ENCODE peak calls at places on chromosomes 12 and 14, in seven cellular contexts. One of them, this sample, is unnamed.

GRCh38 chr14:90574640-90575131 is 177.9 kb downstream of the CALM1 start:
- DNase-seq in IMR-90: no peak
- DNase-seq in H9: no peak
- DNase-seq in neuronal stem cell: no peak
- DNase-seq in mesenchymal stem cell: no peak
- DNase-seq in H1: no peak
- DNase-seq in trophoblast cell: no peak
- DNase-seq in this sample: no peak

GRCh38 chr12:6551063-6551461 is 4.8 kb downstream of the IFFO1 start:
- DNase-seq in trophoblast cell: no peak
- DNase-seq in mesenchymal stem cell: no peak
- DNase-seq in H1: no peak
- DNase-seq in H9: peak; percentile 31
- DNase-seq in neuronal stem cell: no peak
- DNase-seq in IMR-90: no peak
- DNase-seq in this sample: no peak

GRCh38 chr14:28777773-28778606 is 11.4 kb downstream of the FOXG1 start:
- DNase-seq in H9: peak; percentile 49
- DNase-seq in neuronal stem cell: no peak
- DNase-seq in H1: no peak
- DNase-seq in IMR-90: no peak
- DNase-seq in mesenchymal stem cell: no peak
- DNase-seq in trophoblast cell: no peak
- DNase-seq in this sample: peak; percentile 71

GRCh38 chr12:89117448-89118034 is 234.8 kb downstream of the DUSP6 start:
- DNase-seq in IMR-90: peak; percentile 2
- DNase-seq in mesenchymal stem cell: no peak
- DNase-seq in neuronal stem cell: no peak
- DNase-seq in trophoblast cell: no peak
- DNase-seq in H1: no peak
- DNase-seq in H9: no peak
- DNase-seq in this sample: peak; percentile 51

GRCh38 chr12:108234155-108234554 is 105.0 kb downstream of the CMKLR1 start:
- DNase-seq in trophoblast cell: no peak
- DNase-seq in H1: no peak
- DNase-seq in H9: no peak
- DNase-seq in mesenchymal stem cell: no peak
- DNase-seq in neuronal stem cell: no peak
- DNase-seq in IMR-90: no peak
- DNase-seq in this sample: peak; percentile 39

GRCh38 chr12:55712154-55712553 is 3.7 kb upstream of the BLOC1S1 start:
- DNase-seq in IMR-90: no peak
- DNase-seq in neuronal stem cell: no peak
- DNase-seq in mesenchymal stem cell: no peak
- DNase-seq in trophoblast cell: no peak
- DNase-seq in H1: no peak
- DNase-seq in H9: no peak
- DNase-seq in this sample: no peak

GRCh38 chr14:31388687-31389413 is 31.5 kb downstream of the HEATR5A start:
- DNase-seq in H9: no peak
- DNase-seq in neuronal stem cell: no peak
- DNase-seq in H1: no peak
- DNase-seq in trophoblast cell: peak; percentile 93
- DNase-seq in mesenchymal stem cell: peak; percentile 12
- DNase-seq in IMR-90: peak; percentile 41
- DNase-seq in this sample: no peak

GRCh38 chr12:12909995-12910391 is 18.6 kb downstream of the GPRC5A start:
- DNase-seq in H1: no peak
- DNase-seq in H9: no peak
- DNase-seq in mesenchymal stem cell: peak; percentile 81
- DNase-seq in neuronal stem cell: no peak
- DNase-seq in trophoblast cell: no peak
- DNase-seq in IMR-90: peak; percentile 73
- DNase-seq in this sample: no peak

GRCh38 chr12:75977952-75978671 is 53.5 kb downstream of the PHLDA1 start:
- DNase-seq in H9: no peak
- DNase-seq in mesenchymal stem cell: peak; percentile 100
- DNase-seq in trophoblast cell: peak; percentile 97
- DNase-seq in H1: peak; percentile 43
- DNase-seq in neuronal stem cell: peak; percentile 33
- DNase-seq in IMR-90: peak; percentile 100
- DNase-seq in this sample: peak; percentile 92

GRCh38 chr14:99734406-99735051 is 50.4 kb downstream of the CYP46A1 start:
- DNase-seq in H9: peak; percentile 27
- DNase-seq in mesenchymal stem cell: no peak
- DNase-seq in neuronal stem cell: no peak
- DNase-seq in IMR-90: no peak
- DNase-seq in trophoblast cell: no peak
- DNase-seq in H1: no peak
- DNase-seq in this sample: no peak

GRCh38 chr12:68870443-68870842 is 62.5 kb downstream of the MDM2 start:
- DNase-seq in neuronal stem cell: no peak
- DNase-seq in IMR-90: no peak
- DNase-seq in H1: no peak
- DNase-seq in H9: no peak
- DNase-seq in mesenchymal stem cell: no peak
- DNase-seq in trophoblast cell: no peak
- DNase-seq in this sample: no peak

GRCh38 chr12:53292441-53292840 is 2.9 kb upstream of the PFDN5 start:
- DNase-seq in H9: no peak
- DNase-seq in H1: no peak
- DNase-seq in trophoblast cell: no peak
- DNase-seq in IMR-90: no peak
- DNase-seq in neuronal stem cell: no peak
- DNase-seq in mesenchymal stem cell: no peak
- DNase-seq in this sample: no peak

GRCh38 chr12:26896913-26897312 is 40.9 kb downstream of the INTS13 start:
- DNase-seq in trophoblast cell: no peak
- DNase-seq in neuronal stem cell: no peak
- DNase-seq in IMR-90: no peak
- DNase-seq in H1: no peak
- DNase-seq in H9: no peak
- DNase-seq in mesenchymal stem cell: no peak
- DNase-seq in this sample: no peak

DNA sequence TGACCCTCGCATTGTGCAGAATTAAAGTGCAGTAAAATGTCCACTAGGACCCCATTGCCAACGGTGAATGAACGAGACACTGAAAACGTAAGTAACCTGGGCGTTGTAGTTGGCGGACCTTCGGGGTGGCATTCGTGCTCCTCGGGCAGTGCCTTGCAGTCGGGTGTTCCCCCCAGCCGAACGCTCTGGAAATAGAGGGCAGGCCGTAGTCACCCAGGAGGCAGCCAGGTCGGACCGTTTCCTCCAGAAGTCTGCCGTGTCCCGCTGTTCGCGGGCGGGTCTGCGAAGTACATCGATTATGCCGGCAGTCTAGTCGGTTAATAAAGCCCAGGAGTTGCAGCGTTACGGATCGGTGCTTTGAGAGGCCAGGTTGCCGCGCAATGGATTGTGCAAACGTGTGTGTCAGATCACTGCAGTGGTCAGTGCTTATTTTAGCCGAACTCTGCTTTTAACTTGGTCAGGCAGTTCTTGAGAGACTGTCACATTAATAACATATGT is 828 bp downstream of the MARK3 start:
- DNase-seq in H1: no peak
- DNase-seq in trophoblast cell: peak; percentile 56
- DNase-seq in H9: no peak
- DNase-seq in mesenchymal stem cell: peak; percentile 63
- DNase-seq in neuronal stem cell: no peak
- DNase-seq in IMR-90: peak; percentile 31
- DNase-seq in this sample: peak; percentile 46
- H2BK120ac ChIP-seq in H1: no peak overlapping the region
- H2BK120ac ChIP-seq in trophoblast cell: peak overlapping the region; percentile 86
- H2BK120ac ChIP-seq in H9: no peak overlapping the region
- H2BK120ac ChIP-seq in mesenchymal stem cell: no peak overlapping the region
- H2BK120ac ChIP-seq in neuronal stem cell: no peak overlapping the region
- H2BK120ac ChIP-seq in IMR-90: peak overlapping the region; percentile 52
- H2BK120ac ChIP-seq in this sample: no peak overlapping the region

GRCh38 chr14:54174437-54174836 is 217.8 kb upstream of the BMP4 start:
- DNase-seq in neuronal stem cell: no peak
- DNase-seq in H1: no peak
- DNase-seq in H9: no peak
- DNase-seq in trophoblast cell: no peak
- DNase-seq in mesenchymal stem cell: peak; percentile 42
- DNase-seq in IMR-90: no peak
- DNase-seq in this sample: no peak

GRCh38 chr14:54177861-54178591 is 218.8 kb upstream of the CDKN3 start:
- DNase-seq in neuronal stem cell: no peak
- DNase-seq in mesenchymal stem cell: peak; percentile 72
- DNase-seq in H1: no peak
- DNase-seq in H9: no peak
- DNase-seq in IMR-90: peak; percentile 18
- DNase-seq in trophoblast cell: no peak
- DNase-seq in this sample: no peak

GRCh38 chr14:54173782-54174181 is 217.2 kb upstream of the BMP4 start:
- DNase-seq in mesenchymal stem cell: peak; percentile 43
- DNase-seq in neuronal stem cell: no peak
- DNase-seq in trophoblast cell: no peak
- DNase-seq in H1: no peak
- DNase-seq in H9: no peak
- DNase-seq in IMR-90: peak; percentile 21
- DNase-seq in this sample: no peak

GRCh38 chr14:54175298-54175942 is 218.8 kb upstream of the BMP4 start:
- DNase-seq in H1: peak; percentile 23
- DNase-seq in mesenchymal stem cell: peak; percentile 84
- DNase-seq in IMR-90: peak; percentile 73
- DNase-seq in trophoblast cell: peak; percentile 92
- DNase-seq in neuronal stem cell: peak; percentile 73
- DNase-seq in H9: peak; percentile 64
- DNase-seq in this sample: peak; percentile 87

GRCh38 chr14:54177009-54177408 is 219.8 kb upstream of the CDKN3 start:
- DNase-seq in H9: no peak
- DNase-seq in IMR-90: no peak
- DNase-seq in H1: no peak
- DNase-seq in mesenchymal stem cell: no peak
- DNase-seq in trophoblast cell: no peak
- DNase-seq in neuronal stem cell: no peak
- DNase-seq in this sample: no peak
- H3K79me1 ChIP-seq in H9: no peaks in the 10 kb centered on the region
- H3K79me1 ChIP-seq in IMR-90: no peaks in the 10 kb centered on the region
- H3K79me1 ChIP-seq in H1: no peaks in the 10 kb centered on the region
- H3K79me1 ChIP-seq in mesenchymal stem cell: no peaks in the 10 kb centered on the region
- H3K79me1 ChIP-seq in trophoblast cell: no peaks in the 10 kb centered on the region
- H3K79me1 ChIP-seq in neuronal stem cell: no peaks in the 10 kb centered on the region
- H3K79me1 ChIP-seq in this sample: no peaks in the 10 kb centered on the region

DNA sequence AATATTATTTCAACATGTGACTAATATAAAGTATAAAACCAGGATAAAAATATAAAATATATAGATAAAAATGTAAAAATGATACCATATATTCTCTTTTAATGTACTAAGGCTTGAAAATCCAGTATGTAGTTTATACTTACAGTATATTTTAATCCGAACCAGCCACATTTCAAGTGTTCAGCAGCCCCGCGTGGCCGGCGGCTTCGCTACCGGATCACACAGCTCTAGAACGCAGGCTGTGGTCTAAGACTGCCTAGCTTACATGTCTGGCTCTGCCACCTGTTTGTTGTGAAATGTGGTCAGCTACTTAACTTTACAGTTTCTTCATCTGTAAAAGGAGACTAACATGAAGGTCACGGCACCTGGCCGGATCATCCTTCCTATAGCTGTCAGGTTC is 189.7 kb upstream of the TBX3 start:
- DNase-seq in IMR-90: no peak
- DNase-seq in mesenchymal stem cell: no peak
- DNase-seq in H9: no peak
- DNase-seq in neuronal stem cell: no peak
- DNase-seq in H1: no peak
- DNase-seq in trophoblast cell: no peak
- DNase-seq in this sample: no peak
- H2BK120ac ChIP-seq in IMR-90: no peak overlapping the region
- H2BK120ac ChIP-seq in mesenchymal stem cell: no peak overlapping the region
- H2BK120ac ChIP-seq in H9: no peak overlapping the region
- H2BK120ac ChIP-seq in neuronal stem cell: no peak overlapping the region
- H2BK120ac ChIP-seq in H1: no peak overlapping the region
- H2BK120ac ChIP-seq in trophoblast cell: no peak overlapping the region
- H2BK120ac ChIP-seq in this sample: no peak overlapping the region

GRCh38 chr14:95474941-95475340 is 41.5 kb downstream of the SYNE3 start:
- DNase-seq in IMR-90: no peak
- DNase-seq in H1: no peak
- DNase-seq in mesenchymal stem cell: no peak
- DNase-seq in neuronal stem cell: no peak
- DNase-seq in trophoblast cell: no peak
- DNase-seq in H9: no peak
- DNase-seq in this sample: no peak

GRCh38 chr14:95478309-95478708 is 38.1 kb downstream of the SYNE3 start:
- DNase-seq in trophoblast cell: no peak
- DNase-seq in H1: no peak
- DNase-seq in neuronal stem cell: no peak
- DNase-seq in mesenchymal stem cell: no peak
- DNase-seq in IMR-90: no peak
- DNase-seq in H9: no peak
- DNase-seq in this sample: no peak

GRCh38 chr14:95477411-95478089 is 38.9 kb downstream of the SYNE3 start:
- DNase-seq in trophoblast cell: no peak
- DNase-seq in H9: no peak
- DNase-seq in H1: no peak
- DNase-seq in IMR-90: no peak
- DNase-seq in neuronal stem cell: no peak
- DNase-seq in mesenchymal stem cell: no peak
- DNase-seq in this sample: no peak

GRCh38 chr14:95475540-95476240 is 40.8 kb downstream of the SYNE3 start:
- DNase-seq in H1: no peak
- DNase-seq in IMR-90: no peak
- DNase-seq in neuronal stem cell: no peak
- DNase-seq in mesenchymal stem cell: no peak
- DNase-seq in H9: no peak
- DNase-seq in trophoblast cell: peak; percentile 98
- DNase-seq in this sample: peak; percentile 30

DNA sequence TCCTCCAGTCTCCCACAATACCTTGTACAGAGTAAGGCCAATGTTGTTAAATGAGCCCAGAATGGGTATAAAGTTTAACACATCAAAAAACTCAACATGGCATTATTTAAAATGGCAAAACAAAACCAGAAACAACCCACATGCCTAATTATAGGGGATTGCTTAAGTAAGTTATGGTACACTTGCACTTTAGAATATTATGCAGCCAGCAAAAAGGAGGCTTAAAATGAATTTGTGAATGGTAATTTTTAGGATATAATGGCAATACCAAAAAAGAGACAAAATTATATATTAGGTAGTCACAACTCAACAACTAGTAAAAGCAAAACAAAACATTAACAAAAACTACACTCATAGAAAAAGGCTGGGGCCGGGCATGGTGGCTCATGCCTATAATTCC is 39.7 kb downstream of the SYNE3 start:
- DNase-seq in mesenchymal stem cell: no peak
- DNase-seq in trophoblast cell: no peak
- DNase-seq in H1: no peak
- DNase-seq in neuronal stem cell: no peak
- DNase-seq in IMR-90: no peak
- DNase-seq in H9: no peak
- DNase-seq in this sample: no peak
- H3K79me1 ChIP-seq in mesenchymal stem cell: no peaks in the 10 kb centered on the region
- H3K79me1 ChIP-seq in trophoblast cell: peaks cover 7% of the 10 kb centered on the region
- H3K79me1 ChIP-seq in H1: no peaks in the 10 kb centered on the region
- H3K79me1 ChIP-seq in neuronal stem cell: no peaks in the 10 kb centered on the region
- H3K79me1 ChIP-seq in IMR-90: peaks cover 50% of the 10 kb centered on the region
- H3K79me1 ChIP-seq in H9: no peaks in the 10 kb centered on the region
- H3K79me1 ChIP-seq in this sample: no peaks in the 10 kb centered on the region

GRCh38 chr12:43245947-43246346 is 306.1 kb downstream of the ADAMTS20 start:
- DNase-seq in trophoblast cell: no peak
- DNase-seq in neuronal stem cell: no peak
- DNase-seq in H1: no peak
- DNase-seq in H9: no peak
- DNase-seq in mesenchymal stem cell: no peak
- DNase-seq in IMR-90: no peak
- DNase-seq in this sample: no peak
- H2BK120ac ChIP-seq in trophoblast cell: no peak overlapping the region
- H2BK120ac ChIP-seq in neuronal stem cell: no peak overlapping the region
- H2BK120ac ChIP-seq in H1: no peak overlapping the region
- H2BK120ac ChIP-seq in H9: no peak overlapping the region
- H2BK120ac ChIP-seq in mesenchymal stem cell: no peak overlapping the region
- H2BK120ac ChIP-seq in IMR-90: no peak overlapping the region
- H2BK120ac ChIP-seq in this sample: no peak overlapping the region